ENCODE peak calls at places on chromosomes 4 and X, in five cellular contexts. One of them, this sample, is unnamed.
A peak's percentile ranks its signal among the peaks of the same experiment; 100 is the strongest.

GRCh38 chr4:140568507-140569306 is at the start of gene UCP1:
- DNase-seq in heart right ventricle: no peak
- DNase-seq in iPS-NIHi11: peak; percentile 87
- DNase-seq in astrocyte of the cerebellum: no peak
- DNase-seq in ureter: no peak
- DNase-seq in this sample: no peak

GRCh38 chr4:73668806-73669205 is 48.6 kb upstream of the RASSF6 start:
- DNase-seq in heart right ventricle: no peak
- DNase-seq in iPS-NIHi11: no peak
- DNase-seq in astrocyte of the cerebellum: no peak
- DNase-seq in ureter: no peak
- DNase-seq in this sample: no peak

GRCh38 chr4:17762705-17763104 is 18.7 kb downstream of the FAM184B start:
- DNase-seq in heart right ventricle: no peak
- DNase-seq in iPS-NIHi11: peak; percentile 33
- DNase-seq in astrocyte of the cerebellum: peak; percentile 18
- DNase-seq in ureter: no peak
- DNase-seq in this sample: no peak

GRCh38 chrX:39602226-39602625 is 495.5 kb downstream of the BCOR start:
- DNase-seq in heart right ventricle: no peak
- DNase-seq in iPS-NIHi11: no peak
- DNase-seq in astrocyte of the cerebellum: no peak
- DNase-seq in ureter: no peak
- DNase-seq in this sample: no peak

GRCh38 chr4:95248713-95249401 is 299.9 kb downstream of the UNC5C start:
- DNase-seq in heart right ventricle: no peak
- DNase-seq in iPS-NIHi11: no peak
- DNase-seq in astrocyte of the cerebellum: no peak
- DNase-seq in ureter: no peak
- DNase-seq in this sample: no peak

GRCh38 chr4:98648602-98649001 is 9.8 kb downstream of the TSPAN5 start:
- DNase-seq in heart right ventricle: peak; percentile 29
- DNase-seq in iPS-NIHi11: no peak
- DNase-seq in astrocyte of the cerebellum: no peak
- DNase-seq in ureter: no peak
- DNase-seq in this sample: no peak

GRCh38 chr4:28092610-28093009 is 1232.0 kb downstream of the STIM2 start:
- DNase-seq in heart right ventricle: no peak
- DNase-seq in iPS-NIHi11: no peak
- DNase-seq in astrocyte of the cerebellum: no peak
- DNase-seq in ureter: no peak
- DNase-seq in this sample: no peak

GRCh38 chr4:140150636-140150885 is 3.4 kb downstream of the MAML3 start:
- DNase-seq in heart right ventricle: peak; percentile 92
- DNase-seq in iPS-NIHi11: no peak
- DNase-seq in astrocyte of the cerebellum: no peak
- DNase-seq in ureter: peak; percentile 92
- DNase-seq in this sample: no peak

GRCh38 chr4:70505152-70505748 is 13.1 kb upstream of the AMTN start:
- DNase-seq in heart right ventricle: peak; percentile 5
- DNase-seq in iPS-NIHi11: peak; percentile 61
- DNase-seq in astrocyte of the cerebellum: peak; percentile 20
- DNase-seq in ureter: peak; percentile 62
- DNase-seq in this sample: no peak

GRCh38 chrX:74179071-74179470 is 124.9 kb upstream of the ZCCHC13 start:
- DNase-seq in heart right ventricle: no peak
- DNase-seq in iPS-NIHi11: no peak
- DNase-seq in astrocyte of the cerebellum: peak; percentile 28
- DNase-seq in ureter: no peak
- DNase-seq in this sample: no peak

GRCh38 chrX:120302434-120302833 is 8.8 kb downstream of the TMEM255A start:
- DNase-seq in heart right ventricle: no peak
- DNase-seq in iPS-NIHi11: peak; percentile 10
- DNase-seq in astrocyte of the cerebellum: no peak
- DNase-seq in ureter: no peak
- DNase-seq in this sample: no peak

GRCh38 chrX:19375546-19375945 is 31.8 kb downstream of the PDHA1 start:
- DNase-seq in heart right ventricle: no peak
- DNase-seq in iPS-NIHi11: no peak
- DNase-seq in astrocyte of the cerebellum: no peak
- DNase-seq in ureter: no peak
- DNase-seq in this sample: no peak

GRCh38 chr4:157204634-157205244 is 15.8 kb upstream of the GRIA2 start:
- DNase-seq in heart right ventricle: no peak
- DNase-seq in iPS-NIHi11: peak; percentile 66
- DNase-seq in astrocyte of the cerebellum: no peak
- DNase-seq in ureter: no peak
- DNase-seq in this sample: no peak

GRCh38 chr4:20868108-20868507 is 167.8 kb downstream of the PACRGL start:
- DNase-seq in heart right ventricle: no peak
- DNase-seq in iPS-NIHi11: no peak
- DNase-seq in astrocyte of the cerebellum: no peak
- DNase-seq in ureter: no peak
- DNase-seq in this sample: no peak

GRCh38 chrX:152897216-152898144 is at the start of gene ZNF185:
- DNase-seq in heart right ventricle: no peak
- DNase-seq in iPS-NIHi11: peak; percentile 81
- DNase-seq in astrocyte of the cerebellum: no peak
- DNase-seq in ureter: peak; percentile 76
- DNase-seq in this sample: no peak

GRCh38 chr4:142331646-142332045 is 514.5 kb downstream of the INPP4B start:
- DNase-seq in heart right ventricle: no peak
- DNase-seq in iPS-NIHi11: no peak
- DNase-seq in astrocyte of the cerebellum: no peak
- DNase-seq in ureter: no peak
- DNase-seq in this sample: no peak

GRCh38 chr4:36414248-36414647 is 132.8 kb downstream of the DTHD1 start:
- DNase-seq in heart right ventricle: no peak
- DNase-seq in iPS-NIHi11: no peak
- DNase-seq in astrocyte of the cerebellum: no peak
- DNase-seq in ureter: no peak
- DNase-seq in this sample: no peak

GRCh38 chrX:47311857-47312774 is 58.3 kb upstream of the ZNF157 start:
- DNase-seq in heart right ventricle: peak; percentile 13
- DNase-seq in iPS-NIHi11: no peak
- DNase-seq in astrocyte of the cerebellum: peak; percentile 16
- DNase-seq in ureter: peak; percentile 64
- DNase-seq in this sample: no peak

GRCh38 chrX:54640721-54641120 is 110.7 kb downstream of the GNL3L start:
- DNase-seq in heart right ventricle: no peak
- DNase-seq in iPS-NIHi11: peak; percentile 3
- DNase-seq in astrocyte of the cerebellum: no peak
- DNase-seq in ureter: no peak
- DNase-seq in this sample: no peak

GRCh38 chr4:186700746-186701145 is 22.9 kb downstream of the FAT1 start:
- DNase-seq in heart right ventricle: peak; percentile 67
- DNase-seq in iPS-NIHi11: no peak
- DNase-seq in astrocyte of the cerebellum: peak; percentile 61
- DNase-seq in ureter: no peak
- DNase-seq in this sample: no peak

GRCh38 chr4:75229783-75230570 is 284.2 kb downstream of the RCHY1 start:
- DNase-seq in heart right ventricle: no peak
- DNase-seq in iPS-NIHi11: no peak
- DNase-seq in astrocyte of the cerebellum: no peak
- DNase-seq in ureter: no peak
- DNase-seq in this sample: no peak

GRCh38 chr4:63396269-63396668 is 1013.0 kb downstream of the TECRL start:
- DNase-seq in heart right ventricle: no peak
- DNase-seq in iPS-NIHi11: no peak
- DNase-seq in astrocyte of the cerebellum: no peak
- DNase-seq in ureter: no peak
- DNase-seq in this sample: no peak

GRCh38 chr4:122224348-122224747 is 72.2 kb downstream of the BLTP1 start:
- DNase-seq in heart right ventricle: peak; percentile 5
- DNase-seq in iPS-NIHi11: peak; percentile 20
- DNase-seq in astrocyte of the cerebellum: peak; percentile 11
- DNase-seq in ureter: no peak
- DNase-seq in this sample: no peak

GRCh38 chr4:86184216-86184915 is 175.5 kb downstream of the MAPK10 start:
- DNase-seq in heart right ventricle: no peak
- DNase-seq in iPS-NIHi11: no peak
- DNase-seq in astrocyte of the cerebellum: no peak
- DNase-seq in ureter: no peak
- DNase-seq in this sample: no peak

GRCh38 chr4:683982-684571 is 4.9 kb downstream of the SLC49A3 start:
- DNase-seq in heart right ventricle: peak; percentile 74
- DNase-seq in iPS-NIHi11: peak; percentile 86
- DNase-seq in astrocyte of the cerebellum: no peak
- DNase-seq in ureter: peak; percentile 62
- DNase-seq in this sample: peak; percentile 70

GRCh38 chr4:139689093-139689722 is 23.6 kb downstream of the MGST2 start:
- DNase-seq in heart right ventricle: no peak
- DNase-seq in iPS-NIHi11: no peak
- DNase-seq in astrocyte of the cerebellum: no peak
- DNase-seq in ureter: no peak
- DNase-seq in this sample: no peak

GRCh38 chr4:602559-602942 is 22.8 kb upstream of the PDE6B start:
- DNase-seq in heart right ventricle: no peak
- DNase-seq in iPS-NIHi11: peak; percentile 94
- DNase-seq in astrocyte of the cerebellum: no peak
- DNase-seq in ureter: no peak
- DNase-seq in this sample: peak; percentile 81

GRCh38 chr4:66574145-66574978 is 904.1 kb upstream of the EPHA5 start:
- DNase-seq in heart right ventricle: no peak
- DNase-seq in iPS-NIHi11: no peak
- DNase-seq in astrocyte of the cerebellum: peak; percentile 61
- DNase-seq in ureter: no peak
- DNase-seq in this sample: no peak

GRCh38 chr4:189021831-189022230 is 882.6 kb downstream of the TRIML1 start:
- DNase-seq in heart right ventricle: no peak
- DNase-seq in iPS-NIHi11: peak; percentile 41
- DNase-seq in astrocyte of the cerebellum: no peak
- DNase-seq in ureter: peak; percentile 55
- DNase-seq in this sample: no peak

GRCh38 chr4:141410839-141411238 is 190.1 kb downstream of the ZNF330 start:
- DNase-seq in heart right ventricle: no peak
- DNase-seq in iPS-NIHi11: no peak
- DNase-seq in astrocyte of the cerebellum: no peak
- DNase-seq in ureter: no peak
- DNase-seq in this sample: no peak

This sample was measured in type B pancreatic cell.